ENCODE peak calls at places on chromosomes 2 and 18, in seven cellular contexts. J is CD8-positive, alpha-beta memory T cell; F is thyroid gland; O is activated gamma-delta T cell treated with anti-CD3 and anti-CD28 coated beads, Interleukin-2, amount 50 U/mL, for 16 hours; Z is progenitor cell of endocrine pancreas; V is iris pigment epithelial cell; B is NCI-H1694 treated with DMSO at 0.1 percent for 48 hours. H is an unnamed sample.

GRCh38 chr2:26178746-26179436 is 6.0 kb downstream of the GAREM2 start:
- DNase-seq in J (no peak), F (peak), O (no peak), Z (no peak), V (no peak), B (no peak), H (peak)

GRCh38 chr2:239393401-239393940 is 7.3 kb downstream of the HDAC4 start:
- DNase-seq in J (no peak), F (peak), O (no peak), Z (no peak), V (peak), B (no peak), H (no peak)

GRCh38 chr2:25250331-25251031 is 82.1 kb upstream of the POMC start:
- DNase-seq in J (no peak), F (no peak), O (no peak), Z (no peak), V (peak), B (no peak), H (peak)

GRCh38 chr2:86372641-86373502 is 35.4 kb upstream of the REEP1 start:
- DNase-seq in J (no peak), F (peak), O (no peak), Z (no peak), V (peak), B (peak), H (no peak)

GRCh38 chr2:62382122-62382521 is 123.9 kb downstream of the TMEM17 start:
- DNase-seq in J (no peak), F (no peak), O (no peak), Z (no peak), V (no peak), B (no peak), H (no peak)

GRCh38 chr18:6249110-6249680 is 165.5 kb downstream of the L3MBTL4 start:
- DNase-seq in J (no peak), F (no peak), O (no peak), Z (no peak), V (no peak), B (no peak), H (no peak)

GRCh38 chr2:85990084-85990483 is 101.3 kb upstream of the ST3GAL5 start:
- DNase-seq in J (no peak), F (no peak), O (no peak), Z (peak), V (no peak), B (no peak), H (no peak)

GRCh38 chr18:34511879-34512278 is 198.2 kb upstream of the DTNA start:
- DNase-seq in J (no peak), F (no peak), O (no peak), Z (no peak), V (no peak), B (no peak), H (no peak)

GRCh38 chr2:236678307-236678975 is 108.8 kb downstream of the ACKR3 start:
- DNase-seq in J (no peak), F (no peak), O (no peak), Z (no peak), V (no peak), B (no peak), H (no peak)

GRCh38 chr2:126315840-126316239 is 340.1 kb upstream of the GYPC start:
- DNase-seq in J (no peak), F (no peak), O (no peak), Z (no peak), V (no peak), B (no peak), H (no peak)

GRCh38 chr2:168604252-168604651 is 148.2 kb downstream of the CERS6 start:
- DNase-seq in J (no peak), F (no peak), O (no peak), Z (no peak), V (no peak), B (no peak), H (no peak)

GRCh38 chr2:119520696-119521436 is 3.4 kb downstream of the SCTR start:
- DNase-seq in J (no peak), F (no peak), O (no peak), Z (no peak), V (no peak), B (no peak), H (no peak)

GRCh38 chr2:207239222-207239674 is 73.5 kb upstream of the KLF7 start:
- DNase-seq in J (no peak), F (peak), O (no peak), Z (no peak), V (peak), B (no peak), H (peak)

GRCh38 chr2:217160978-217161973 is 301.4 kb upstream of the TNP1 start:
- DNase-seq in J (no peak), F (no peak), O (no peak), Z (no peak), V (no peak), B (no peak), H (no peak)